ENCODE peak calls at places on chromosomes 1 and 21, in four cellular contexts. V, J, H and N are unnamed samples.

GRCh38 chr1:229716064-229716463 is 90.0 kb downstream of the URB2 start:
- DNase-seq in V (no peak), J (no peak), H (no peak), N (peak; percentile 86)

GRCh38 chr1:109909531-109909930 is 1.1 kb upstream of the CSF1 start:
- DNase-seq in V (no peak), J (no peak), H (no peak), N (no peak)

GRCh38 chr1:98253145-98253544 is 332.3 kb upstream of the DPYD start:
- DNase-seq in V (no peak), J (no peak), H (no peak), N (peak; percentile 46)

GRCh38 chr1:93474291-93474690 is 26.4 kb downstream of the FNBP1L start:
- DNase-seq in V (no peak), J (no peak), H (no peak), N (no peak)

GRCh38 chr1:26029054-26029863 is 7.7 kb downstream of the EXTL1 start:
- DNase-seq in V (no peak), J (no peak), H (no peak), N (no peak)

GRCh38 chr1:166865931-166866330 is 10.1 kb downstream of the TADA1 start:
- DNase-seq in V (no peak), J (no peak), H (no peak), N (no peak)

GRCh38 chr1:63863137-63863536 is 89.3 kb downstream of the ROR1 start:
- DNase-seq in V (no peak), J (no peak), H (no peak), N (no peak)

GRCh38 chr1:150309758-150310495 is 11.4 kb upstream of the PRPF3 start:
- DNase-seq in V (no peak), J (no peak), H (no peak), N (no peak)

GRCh38 chr1:24481098-24481497 is 21.5 kb upstream of the RCAN3 start:
- DNase-seq in V (no peak), J (peak; percentile 31), H (peak; percentile 34), N (no peak)

GRCh38 chr1:167294528-167294927 is 73.8 kb downstream of the POU2F1 start:
- DNase-seq in V (no peak), J (peak; percentile 58), H (no peak), N (no peak)

GRCh38 chr1:79304131-79304530 is 297.6 kb upstream of the ADGRL4 start:
- DNase-seq in V (no peak), J (no peak), H (no peak), N (no peak)

GRCh38 chr1:27668808-27669723 is 2.9 kb downstream of the IFI6 start:
- DNase-seq in V (no peak), J (peak; percentile 74), H (peak; percentile 70), N (peak; percentile 79)

GRCh38 chr1:230618537-230618936 is 23.7 kb upstream of the COG2 start:
- DNase-seq in V (no peak), J (no peak), H (no peak), N (no peak)

GRCh38 chr1:50163674-50164073 is 55.0 kb downstream of the ELAVL4 start:
- DNase-seq in V (no peak), J (no peak), H (no peak), N (peak; percentile 65)

GRCh38 chr1:53135735-53136114 is 6.7 kb downstream of the SLC1A7 start:
- DNase-seq in V (no peak), J (no peak), H (no peak), N (no peak)

GRCh38 chr1:119115301-119115700 is 25.2 kb downstream of the WARS2 start:
- DNase-seq in V (no peak), J (no peak), H (no peak), N (no peak)

GRCh38 chr1:6134206-6134605 is 45.9 kb downstream of the CHD5 start:
- DNase-seq in V (no peak), J (no peak), H (no peak), N (no peak)

GRCh38 chr21:39006653-39007417 is 176.4 kb downstream of the PSMG1 start:
- DNase-seq in V (no peak), J (no peak), H (no peak), N (no peak)

GRCh38 chr1:220990417-220991337 is 111.4 kb downstream of the HLX start:
- DNase-seq in V (peak; percentile 3), J (peak; percentile 25), H (no peak), N (no peak)

GRCh38 chr1:203346060-203346754 is 4.7 kb downstream of the FMOD start:
- DNase-seq in V (no peak), J (peak; percentile 34), H (no peak), N (no peak)
- TF ChIP-seq CTCF in V (no peak), J (no peak), H (peak; percentile 12), N (peak; percentile 18)

GRCh38 chr1:113895084-113895483 is 7.7 kb upstream of the BCL2L15 start:
- DNase-seq in V (no peak), J (no peak), H (no peak), N (no peak)

GRCh38 chr1:113895961-113896360 is 8.6 kb upstream of the BCL2L15 start:
- DNase-seq in V (no peak), J (no peak), H (no peak), N (no peak)

GRCh38 chr1:113901171-113901570 is 3.4 kb downstream of the AP4B1 start:
- DNase-seq in V (no peak), J (no peak), H (no peak), N (no peak)

GRCh38 chr1:113898243-113898814 is 6.3 kb downstream of the AP4B1 start:
- DNase-seq in V (no peak), J (no peak), H (no peak), N (no peak)

GRCh38 chr1:113899101-113899500 is 5.5 kb downstream of the AP4B1 start:
- DNase-seq in V (no peak), J (no peak), H (no peak), N (no peak)
- TF ChIP-seq EZH2 in V (no peak), J (no peak), H (no peak), N (no peak)

DNA sequence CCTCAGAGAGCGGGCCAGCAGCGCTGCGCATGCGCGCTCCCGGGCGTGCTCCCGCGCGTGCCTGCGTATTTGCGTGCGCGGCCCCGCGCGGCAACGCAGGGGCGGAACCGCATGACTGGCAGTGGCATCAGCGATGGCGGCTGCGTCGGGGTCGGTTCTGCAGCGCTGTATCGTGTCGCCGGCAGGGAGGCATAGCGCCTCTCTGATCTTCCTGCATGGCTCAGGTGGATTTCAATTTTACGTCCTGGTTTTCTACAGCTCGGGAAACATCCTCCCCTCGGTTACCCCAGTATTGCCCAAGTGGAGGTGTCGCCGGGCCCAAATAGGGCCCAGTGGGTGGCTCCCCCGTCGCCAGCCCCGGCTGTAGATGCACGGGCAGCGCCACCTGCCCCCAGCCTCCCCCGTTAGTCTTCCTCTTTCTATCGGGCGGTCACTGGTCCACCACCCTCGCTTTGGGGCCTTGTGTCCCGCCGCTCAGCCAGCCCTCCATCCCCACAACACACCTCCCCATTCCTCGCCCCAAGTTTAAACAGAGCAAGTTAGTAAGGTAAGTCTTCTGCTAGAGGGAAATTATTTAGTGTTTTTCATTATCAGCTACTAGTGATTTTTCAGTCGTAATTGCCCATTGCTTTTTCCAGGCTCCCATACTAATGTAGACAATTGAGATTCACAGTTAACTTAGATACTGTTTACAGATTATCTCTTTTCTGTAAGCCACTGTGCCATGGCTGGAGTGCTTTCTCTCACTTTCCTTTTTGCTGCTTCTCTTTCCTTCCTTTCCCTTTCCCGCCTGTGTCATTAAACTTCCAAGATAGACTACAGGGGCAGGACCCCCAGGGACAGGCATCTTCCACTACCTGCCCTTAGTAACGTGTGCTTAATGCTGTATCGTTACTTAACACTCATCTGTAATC is at the start of gene LYPLAL1:
- DNase-seq in V (peak; percentile 74), J (peak; percentile 93), H (peak; percentile 96), N (peak; percentile 87)
- TF ChIP-seq CTCF in V (peak; percentile 39), J (peak; percentile 27), H (peak; percentile 33), N (peak; percentile 12)

DNA sequence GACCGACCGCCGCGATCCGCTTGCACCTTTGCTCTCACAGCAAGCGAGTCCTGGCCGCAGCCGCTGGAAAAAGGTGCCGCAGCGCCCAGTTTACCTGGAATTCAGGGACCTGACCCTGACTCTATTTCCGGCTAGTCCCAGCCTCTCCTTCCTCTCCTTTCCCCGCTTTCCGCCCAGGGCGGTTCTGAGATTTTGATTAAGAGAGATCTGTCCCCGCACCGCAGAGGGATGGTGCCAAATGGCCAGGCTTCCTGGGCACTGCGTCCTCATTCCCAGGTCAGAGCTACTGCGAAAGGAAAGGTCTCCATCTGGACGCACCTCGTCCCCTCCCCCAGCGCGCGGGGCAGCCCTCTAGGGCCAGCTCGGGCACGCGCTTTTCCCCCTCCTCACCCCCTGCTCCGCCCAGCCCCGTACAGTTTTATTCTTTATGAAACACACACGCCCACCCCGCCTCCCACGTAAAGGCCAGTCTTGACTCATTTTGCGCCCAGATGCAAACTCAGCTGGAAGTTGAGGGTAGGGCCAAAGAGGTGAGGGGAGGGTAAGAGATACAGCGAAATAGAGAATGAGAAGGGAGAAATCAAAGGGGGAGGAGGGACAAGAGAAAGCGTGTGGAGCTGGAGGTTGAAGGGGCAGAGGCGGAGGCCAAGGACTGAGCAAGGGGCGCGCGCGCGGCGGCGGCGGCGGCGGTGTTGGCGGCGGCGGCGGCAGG is 411.8 kb upstream of the ESRRG start:
- DNase-seq in V (no peak), J (no peak), H (peak; percentile 16), N (peak; percentile 71)
- TF ChIP-seq EZH2 in V (no peak), J (peak; percentile 15), H (no peak), N (no peak)

GRCh38 chr1:154442006-154442740 is 37.0 kb downstream of the IL6R start:
- DNase-seq in V (no peak), J (peak; percentile 71), H (no peak), N (peak; percentile 54)
- TF ChIP-seq CTCF in V (peak; percentile 66), J (peak; percentile 58), H (peak; percentile 51), N (peak; percentile 67)

GRCh38 chr1:54499097-54500029 is 48.7 kb upstream of the ACOT11 start:
- DNase-seq in V (no peak), J (peak; percentile 90), H (peak; percentile 38), N (peak; percentile 90)

GRCh38 chr1:54501849-54502248 is 46.2 kb upstream of the ACOT11 start:
- DNase-seq in V (no peak), J (no peak), H (no peak), N (no peak)

GRCh38 chr1:54502342-54502741 is 45.7 kb upstream of the ACOT11 start:
- DNase-seq in V (no peak), J (no peak), H (peak; percentile 37), N (no peak)

GRCh38 chr1:54498383-54499096 is 49.5 kb upstream of the ACOT11 start:
- DNase-seq in V (no peak), J (peak; percentile 72), H (no peak), N (no peak)

DNA sequence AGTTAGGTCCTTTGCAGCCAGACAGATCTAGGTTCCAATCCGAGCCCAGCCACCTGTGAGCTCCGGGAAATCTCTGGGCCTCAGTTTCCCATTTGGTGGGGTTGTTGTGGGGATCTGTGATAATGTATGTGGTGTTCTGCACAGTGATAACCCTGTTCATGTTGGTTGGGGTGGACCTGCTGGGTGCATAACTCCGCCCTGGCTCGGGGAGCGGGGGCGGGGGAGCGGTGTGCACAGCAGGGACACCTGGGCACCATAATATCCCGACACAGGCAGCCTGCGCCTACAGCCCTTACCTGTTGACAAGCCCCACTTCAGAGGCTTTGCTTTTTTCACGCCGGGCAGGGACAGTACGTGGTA is 48.0 kb upstream of the ACOT11 start:
- DNase-seq in V (no peak), J (no peak), H (no peak), N (no peak)
- TF ChIP-seq EZH2 in V (no peak), J (no peak), H (no peak), N (no peak)

GRCh38 chr1:7644086-7644485 is 127.0 kb upstream of the VAMP3 start:
- DNase-seq in V (no peak), J (no peak), H (no peak), N (peak; percentile 61)
- TF ChIP-seq CTCF in V (no peak), J (no peak), H (no peak), N (peak; percentile 19)